ENCODE peak calls at places on chromosome 22, in nine cellular contexts. One of them, this sample, is unnamed. For H3K4me1, the result is how much of the 10 kb centered on the place peaks cover.

GRCh38 chr22:42947211-42947990 is 67.5 kb downstream of the PACSIN2 start:
- DNase-seq in PC-9: peak
- DNase-seq in neural progenitor cell: peak
- DNase-seq in PC-3: peak
- DNase-seq in fibroblast of lung: no peak
- DNase-seq in lung: no peak
- DNase-seq in BE2C: peak
- DNase-seq in psoas muscle: peak
- DNase-seq in Panc1: no peak
- DNase-seq in this sample: no peak

GRCh38 chr22:44458044-44459020 is 39.7 kb downstream of the RTL6 start:
- DNase-seq in PC-9: no peak
- DNase-seq in neural progenitor cell: no peak
- DNase-seq in PC-3: no peak
- DNase-seq in fibroblast of lung: no peak
- DNase-seq in lung: no peak
- DNase-seq in BE2C: no peak
- DNase-seq in psoas muscle: no peak
- DNase-seq in Panc1: no peak
- DNase-seq in this sample: no peak

GRCh38 chr22:41596776-41597634 is 7.4 kb upstream of the PMM1 start:
- DNase-seq in PC-9: peak
- DNase-seq in neural progenitor cell: peak
- DNase-seq in PC-3: peak
- DNase-seq in fibroblast of lung: peak
- DNase-seq in lung: peak
- DNase-seq in BE2C: peak
- DNase-seq in psoas muscle: peak
- DNase-seq in Panc1: no peak
- DNase-seq in this sample: peak

GRCh38 chr22:24445481-24446290 is 18.3 kb downstream of the ADORA2A start:
- DNase-seq in PC-9: no peak
- DNase-seq in neural progenitor cell: peak
- DNase-seq in PC-3: no peak
- DNase-seq in fibroblast of lung: no peak
- DNase-seq in lung: no peak
- DNase-seq in BE2C: peak
- DNase-seq in psoas muscle: no peak
- DNase-seq in Panc1: no peak
- DNase-seq in this sample: no peak

GRCh38 chr22:43481528-43482309 is 69.9 kb downstream of the MPPED1 start:
- DNase-seq in PC-9: no peak
- DNase-seq in neural progenitor cell: peak
- DNase-seq in PC-3: no peak
- DNase-seq in fibroblast of lung: no peak
- DNase-seq in lung: no peak
- DNase-seq in BE2C: peak
- DNase-seq in psoas muscle: no peak
- DNase-seq in Panc1: no peak
- DNase-seq in this sample: no peak

GRCh38 chr22:33038836-33039235 is 19.3 kb downstream of the SYN3 start:
- DNase-seq in PC-9: no peak
- DNase-seq in neural progenitor cell: no peak
- DNase-seq in PC-3: no peak
- DNase-seq in fibroblast of lung: no peak
- DNase-seq in lung: no peak
- DNase-seq in BE2C: no peak
- DNase-seq in psoas muscle: no peak
- DNase-seq in Panc1: no peak
- DNase-seq in this sample: no peak

GRCh38 chr22:39317084-39317755 is 2.2 kb downstream of the RPL3 start:
- DNase-seq in PC-9: peak
- DNase-seq in neural progenitor cell: no peak
- DNase-seq in PC-3: peak
- DNase-seq in fibroblast of lung: peak
- DNase-seq in lung: no peak
- DNase-seq in BE2C: no peak
- DNase-seq in psoas muscle: no peak
- DNase-seq in Panc1: no peak
- DNase-seq in this sample: no peak

GRCh38 chr22:46297151-46297819 is 615 bp downstream of the GTSE1 start:
- DNase-seq in PC-9: peak
- DNase-seq in neural progenitor cell: peak
- DNase-seq in PC-3: peak
- DNase-seq in fibroblast of lung: peak
- DNase-seq in lung: no peak
- DNase-seq in BE2C: peak
- DNase-seq in psoas muscle: peak
- DNase-seq in Panc1: no peak
- DNase-seq in this sample: no peak

GRCh38 chr22:44363214-44363979 is 50.6 kb upstream of the SHISAL1 start:
- DNase-seq in PC-9: peak
- DNase-seq in neural progenitor cell: no peak
- DNase-seq in PC-3: peak
- DNase-seq in fibroblast of lung: peak
- DNase-seq in lung: peak
- DNase-seq in BE2C: peak
- DNase-seq in psoas muscle: peak
- DNase-seq in Panc1: no peak
- DNase-seq in this sample: peak

GRCh38 chr22:22941831-22942510 is 54.4 kb downstream of the IGLL5 start:
- DNase-seq in PC-9: no peak
- DNase-seq in neural progenitor cell: no peak
- DNase-seq in PC-3: no peak
- DNase-seq in fibroblast of lung: no peak
- DNase-seq in lung: no peak
- DNase-seq in BE2C: no peak
- DNase-seq in psoas muscle: no peak
- DNase-seq in Panc1: no peak
- DNase-seq in this sample: peak

GRCh38 chr22:17785185-17786184 is 11.2 kb upstream of the BID start:
- DNase-seq in PC-9: peak
- DNase-seq in neural progenitor cell: peak
- DNase-seq in PC-3: peak
- DNase-seq in fibroblast of lung: peak
- DNase-seq in lung: peak
- DNase-seq in BE2C: no peak
- DNase-seq in psoas muscle: peak
- DNase-seq in Panc1: peak
- DNase-seq in this sample: no peak

GRCh38 chr22:30044369-30044768 is 35.9 kb upstream of the HORMAD2 start:
- DNase-seq in PC-9: peak
- DNase-seq in neural progenitor cell: no peak
- DNase-seq in PC-3: peak
- DNase-seq in fibroblast of lung: peak
- DNase-seq in lung: peak
- DNase-seq in BE2C: peak
- DNase-seq in psoas muscle: no peak
- DNase-seq in Panc1: no peak
- DNase-seq in this sample: no peak

GRCh38 chr22:26914786-26915185 is 257.4 kb downstream of the MIAT start:
- DNase-seq in PC-9: no peak
- DNase-seq in neural progenitor cell: no peak
- DNase-seq in PC-3: no peak
- DNase-seq in fibroblast of lung: no peak
- DNase-seq in lung: no peak
- DNase-seq in BE2C: no peak
- DNase-seq in psoas muscle: no peak
- DNase-seq in Panc1: no peak
- DNase-seq in this sample: no peak

GRCh38 chr22:29912605-29913398 is 29.8 kb downstream of the MTMR3 start:
- DNase-seq in PC-9: no peak
- DNase-seq in neural progenitor cell: no peak
- DNase-seq in PC-3: peak
- DNase-seq in fibroblast of lung: peak
- DNase-seq in lung: no peak
- DNase-seq in BE2C: no peak
- DNase-seq in psoas muscle: no peak
- DNase-seq in Panc1: no peak
- DNase-seq in this sample: no peak

GRCh38 chr22:44702479-44703219 is 645 bp downstream of the PRR5 start:
- DNase-seq in PC-9: peak
- DNase-seq in neural progenitor cell: peak
- DNase-seq in PC-3: peak
- DNase-seq in fibroblast of lung: peak
- DNase-seq in lung: no peak
- DNase-seq in BE2C: no peak
- DNase-seq in psoas muscle: no peak
- DNase-seq in Panc1: no peak
- DNase-seq in this sample: no peak

GRCh38 chr22:28750471-28750881 is 8.6 kb downstream of the HSCB start:
- DNase-seq in PC-9: no peak
- DNase-seq in neural progenitor cell: no peak
- DNase-seq in PC-3: peak
- DNase-seq in fibroblast of lung: peak
- DNase-seq in lung: no peak
- DNase-seq in BE2C: no peak
- DNase-seq in psoas muscle: no peak
- DNase-seq in Panc1: peak
- DNase-seq in this sample: no peak

GRCh38 chr22:20530368-20531153 is 23.2 kb downstream of the MED15 start:
- DNase-seq in PC-9: peak
- DNase-seq in neural progenitor cell: no peak
- DNase-seq in PC-3: peak
- DNase-seq in fibroblast of lung: peak
- DNase-seq in lung: no peak
- DNase-seq in BE2C: no peak
- DNase-seq in psoas muscle: peak
- DNase-seq in Panc1: no peak
- DNase-seq in this sample: no peak
- H3K4me1 ChIP-seq in PC-9: half or more
- H3K4me1 ChIP-seq in neural progenitor cell: under half
- H3K4me1 ChIP-seq in PC-3: under half
- H3K4me1 ChIP-seq in fibroblast of lung: under half
- H3K4me1 ChIP-seq in lung: under half
- H3K4me1 ChIP-seq in BE2C: half or more
- H3K4me1 ChIP-seq in psoas muscle: half or more
- H3K4me1 ChIP-seq in Panc1: under half
- H3K4me1 ChIP-seq in this sample: under half

DNA sequence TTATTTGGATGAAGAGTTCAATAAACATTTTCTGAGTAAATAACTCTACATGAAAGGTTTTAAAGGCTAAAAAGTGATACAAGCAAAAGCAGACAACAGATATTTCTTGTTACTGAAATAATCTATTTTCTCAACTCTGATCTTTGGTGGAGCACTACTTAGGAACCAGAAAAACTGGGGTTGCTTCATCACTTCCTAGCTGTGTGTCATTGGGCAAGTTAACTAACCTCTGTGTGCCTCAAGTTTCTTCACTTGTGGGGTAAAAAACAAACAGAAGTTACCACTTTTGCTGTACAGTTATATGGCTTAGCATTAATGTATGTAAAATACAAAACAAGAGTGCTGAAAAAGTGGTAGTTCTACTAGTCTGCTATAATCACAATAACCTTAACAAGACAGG is 5.6 kb downstream of the MAPK1 start:
- DNase-seq in PC-9: no peak
- DNase-seq in neural progenitor cell: no peak
- DNase-seq in PC-3: no peak
- DNase-seq in fibroblast of lung: no peak
- DNase-seq in lung: no peak
- DNase-seq in BE2C: no peak
- DNase-seq in psoas muscle: no peak
- DNase-seq in Panc1: no peak
- DNase-seq in this sample: no peak
- H3K4me1 ChIP-seq in PC-9: under half
- H3K4me1 ChIP-seq in neural progenitor cell: half or more
- H3K4me1 ChIP-seq in PC-3: under half
- H3K4me1 ChIP-seq in fibroblast of lung: under half
- H3K4me1 ChIP-seq in lung: under half
- H3K4me1 ChIP-seq in BE2C: under half
- H3K4me1 ChIP-seq in psoas muscle: half or more
- H3K4me1 ChIP-seq in Panc1: under half
- H3K4me1 ChIP-seq in this sample: under half

GRCh38 chr22:49791682-49792081 is 36.0 kb downstream of the BRD1 start:
- DNase-seq in PC-9: no peak
- DNase-seq in neural progenitor cell: no peak
- DNase-seq in PC-3: peak
- DNase-seq in fibroblast of lung: no peak
- DNase-seq in lung: no peak
- DNase-seq in BE2C: no peak
- DNase-seq in psoas muscle: no peak
- DNase-seq in Panc1: no peak
- DNase-seq in this sample: no peak

GRCh38 chr22:49792107-49792506 is 35.6 kb downstream of the BRD1 start:
- DNase-seq in PC-9: no peak
- DNase-seq in neural progenitor cell: no peak
- DNase-seq in PC-3: no peak
- DNase-seq in fibroblast of lung: no peak
- DNase-seq in lung: no peak
- DNase-seq in BE2C: no peak
- DNase-seq in psoas muscle: peak
- DNase-seq in Panc1: no peak
- DNase-seq in this sample: no peak

GRCh38 chr22:49793871-49794270 is 33.8 kb downstream of the BRD1 start:
- DNase-seq in PC-9: no peak
- DNase-seq in neural progenitor cell: no peak
- DNase-seq in PC-3: no peak
- DNase-seq in fibroblast of lung: no peak
- DNase-seq in lung: no peak
- DNase-seq in BE2C: no peak
- DNase-seq in psoas muscle: no peak
- DNase-seq in Panc1: no peak
- DNase-seq in this sample: no peak

GRCh38 chr22:49795521-49795920 is 32.2 kb downstream of the BRD1 start:
- DNase-seq in PC-9: no peak
- DNase-seq in neural progenitor cell: no peak
- DNase-seq in PC-3: no peak
- DNase-seq in fibroblast of lung: no peak
- DNase-seq in lung: no peak
- DNase-seq in BE2C: no peak
- DNase-seq in psoas muscle: no peak
- DNase-seq in Panc1: no peak
- DNase-seq in this sample: no peak

GRCh38 chr22:49793296-49793695 is 34.4 kb downstream of the BRD1 start:
- DNase-seq in PC-9: no peak
- DNase-seq in neural progenitor cell: no peak
- DNase-seq in PC-3: no peak
- DNase-seq in fibroblast of lung: no peak
- DNase-seq in lung: no peak
- DNase-seq in BE2C: peak
- DNase-seq in psoas muscle: no peak
- DNase-seq in Panc1: no peak
- DNase-seq in this sample: peak
- H3K4me1 ChIP-seq in PC-9: under half
- H3K4me1 ChIP-seq in neural progenitor cell: under half
- H3K4me1 ChIP-seq in PC-3: under half
- H3K4me1 ChIP-seq in fibroblast of lung: under half
- H3K4me1 ChIP-seq in lung: under half
- H3K4me1 ChIP-seq in BE2C: under half
- H3K4me1 ChIP-seq in psoas muscle: half or more
- H3K4me1 ChIP-seq in Panc1: under half
- H3K4me1 ChIP-seq in this sample: under half

DNA sequence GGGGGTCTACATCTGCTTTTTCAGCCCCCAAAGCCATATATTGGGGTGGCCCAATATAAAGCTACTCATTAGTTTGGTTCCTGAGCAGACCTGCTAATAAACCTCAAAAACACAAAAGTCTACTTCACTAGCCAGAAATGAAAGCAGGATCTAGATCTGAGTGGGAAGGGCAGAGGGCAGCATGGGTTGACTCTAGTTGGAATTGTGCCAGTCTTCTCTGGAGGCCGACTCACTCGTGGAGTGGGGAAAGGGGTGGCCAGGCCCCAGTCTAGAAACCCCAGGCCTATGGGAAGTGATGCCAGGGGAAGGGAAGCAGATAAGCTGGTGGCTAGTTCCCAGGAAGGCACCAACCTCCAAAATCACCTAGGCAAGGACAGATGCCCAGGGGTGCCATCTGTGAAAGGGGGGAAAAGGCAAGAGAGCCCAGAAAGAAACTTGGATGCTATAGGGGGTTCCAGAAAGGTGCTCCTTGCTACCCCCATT is 5.3 kb downstream of the PATZ1 start:
- DNase-seq in PC-9: no peak
- DNase-seq in neural progenitor cell: no peak
- DNase-seq in PC-3: no peak
- DNase-seq in fibroblast of lung: no peak
- DNase-seq in lung: no peak
- DNase-seq in BE2C: no peak
- DNase-seq in psoas muscle: no peak
- DNase-seq in Panc1: no peak
- DNase-seq in this sample: no peak
- H3K4me1 ChIP-seq in PC-9: half or more
- H3K4me1 ChIP-seq in neural progenitor cell: half or more
- H3K4me1 ChIP-seq in PC-3: under half
- H3K4me1 ChIP-seq in fibroblast of lung: under half
- H3K4me1 ChIP-seq in lung: under half
- H3K4me1 ChIP-seq in BE2C: under half
- H3K4me1 ChIP-seq in psoas muscle: under half
- H3K4me1 ChIP-seq in Panc1: under half
- H3K4me1 ChIP-seq in this sample: under half